ENCODE peak calls at places on chromosomes 3 and 15, in six cellular contexts. Q is foreskin keratinocyte, X is cardiac muscle cell, K is Caco-2, E is pancreas, G is heart left ventricle. P is an unnamed sample.
A peak's percentile ranks its signal among the peaks of the same experiment; 100 is the strongest.

GRCh38 chr3:49248828-49249227 is 28.2 kb downstream of the C3orf62 start:
- DNase-seq in Q (no peak), X (no peak), K (no peak), E (no peak), G (no peak), P (peak; percentile 57)

GRCh38 chr15:35458176-35458856 is 87.6 kb downstream of the DPH6 start:
- DNase-seq in Q (no peak), X (no peak), K (no peak), E (no peak), G (no peak), P (no peak)

GRCh38 chr3:11539218-11539617 is 104.5 kb downstream of the VGLL4 start:
- DNase-seq in Q (no peak), X (no peak), K (no peak), E (no peak), G (peak; percentile 14), P (no peak)

GRCh38 chr15:82549199-82549665 is 9.0 kb upstream of the RPS17 start:
- DNase-seq in Q (no peak), X (no peak), K (no peak), E (no peak), G (no peak), P (no peak)

GRCh38 chr3:110174908-110175307 is 837.6 kb upstream of the DPPA4 start:
- DNase-seq in Q (peak; percentile 3), X (no peak), K (no peak), E (no peak), G (no peak), P (no peak)

GRCh38 chr15:38144921-38145320 is 107.7 kb upstream of the SPRED1 start:
- DNase-seq in Q (no peak), X (no peak), K (no peak), E (no peak), G (no peak), P (no peak)

GRCh38 chr3:159804726-159805410 is 183.8 kb upstream of the IL12A start:
- DNase-seq in Q (no peak), X (peak; percentile 89), K (peak; percentile 84), E (no peak), G (no peak), P (peak; percentile 83)

GRCh38 chr3:25448750-25449684 is 21.0 kb downstream of the RARB start:
- DNase-seq in Q (no peak), X (peak; percentile 92), K (no peak), E (peak; percentile 84), G (peak; percentile 94), P (peak; percentile 92)

GRCh38 chr3:69205385-69205784 is 83.0 kb upstream of the LMOD3 start:
- DNase-seq in Q (no peak), X (no peak), K (no peak), E (no peak), G (no peak), P (no peak)

GRCh38 chr15:52528465-52529288 is at the start of gene MYO5A:
- DNase-seq in Q (no peak), X (peak; percentile 82), K (peak; percentile 49), E (peak; percentile 87), G (peak; percentile 87), P (peak; percentile 81)

GRCh38 chr3:49721165-49721860 is 1.8 kb upstream of the AMIGO3 start:
- DNase-seq in Q (no peak), X (no peak), K (peak; percentile 32), E (no peak), G (peak; percentile 43), P (peak; percentile 54)

GRCh38 chr15:72184165-72184811 is 13.3 kb downstream of the GRAMD2A start:
- DNase-seq in Q (no peak), X (peak; percentile 76), K (peak; percentile 47), E (no peak), G (no peak), P (no peak)

GRCh38 chr3:154023148-154023547 is 98.0 kb upstream of the ARHGEF26 start:
- DNase-seq in Q (peak; percentile 7), X (no peak), K (no peak), E (no peak), G (no peak), P (no peak)

GRCh38 chr3:177110308-177111254 is 86.7 kb downstream of the TBL1XR1 start:
- DNase-seq in Q (no peak), X (no peak), K (no peak), E (no peak), G (no peak), P (no peak)

GRCh38 chr3:30996467-30996866 is 102.0 kb upstream of the GADL1 start:
- DNase-seq in Q (no peak), X (no peak), K (no peak), E (no peak), G (no peak), P (no peak)

GRCh38 chr3:31285808-31286486 is 246.8 kb upstream of the STT3B start:
- DNase-seq in Q (no peak), X (no peak), K (no peak), E (no peak), G (no peak), P (no peak)

GRCh38 chr3:82281205-82281604 is 519.8 kb upstream of the GBE1 start:
- DNase-seq in Q (no peak), X (peak; percentile 64), K (no peak), E (no peak), G (no peak), P (no peak)

GRCh38 chr15:98304366-98304765 is 343.9 kb downstream of the ARRDC4 start:
- DNase-seq in Q (no peak), X (no peak), K (no peak), E (no peak), G (no peak), P (no peak)

GRCh38 chr3:9778518-9779129 is 8.9 kb upstream of the CAMK1 start:
- DNase-seq in Q (no peak), X (no peak), K (no peak), E (no peak), G (no peak), P (no peak)

GRCh38 chr3:9779721-9780450 is 10.1 kb upstream of the CAMK1 start:
- DNase-seq in Q (no peak), X (no peak), K (no peak), E (no peak), G (no peak), P (no peak)

GRCh38 chr3:9780451-9780797 is 10.7 kb upstream of the CAMK1 start:
- DNase-seq in Q (no peak), X (no peak), K (no peak), E (no peak), G (no peak), P (no peak)

GRCh38 chr3:9778102-9778501 is 8.4 kb upstream of the CAMK1 start:
- DNase-seq in Q (no peak), X (no peak), K (no peak), E (no peak), G (no peak), P (no peak)

DNA sequence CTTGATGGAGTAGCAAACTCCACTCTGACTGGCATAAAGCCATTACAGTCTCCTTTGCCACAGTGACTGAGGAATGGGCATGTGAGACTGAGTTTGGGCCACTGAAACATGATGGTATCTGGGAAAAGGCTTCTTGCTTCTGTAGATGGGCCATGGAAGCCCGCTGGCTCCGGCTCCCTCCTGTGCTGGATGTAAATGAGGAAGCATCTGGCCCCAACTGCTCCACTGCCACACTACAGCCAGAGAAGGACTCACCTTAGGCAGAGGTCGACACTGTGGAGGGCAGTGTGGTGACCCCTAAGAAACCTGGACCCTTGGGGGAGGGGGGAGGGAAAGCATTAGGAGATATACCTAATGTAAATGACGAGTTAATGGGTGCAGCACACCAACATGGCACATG is 9.4 kb upstream of the CAMK1 start:
- DNase-seq in Q (no peak), X (no peak), K (no peak), E (no peak), G (no peak), P (no peak)
- H3K4me1 ChIP-seq in Q (peaks cover 3% of the 10 kb centered on the region), X (no peaks in the 10 kb centered on the region), K (no peaks in the 10 kb centered on the region), E (no peaks in the 10 kb centered on the region), G (no peaks in the 10 kb centered on the region), P (peaks cover 3% of the 10 kb centered on the region)

GRCh38 chr15:45225506-45226273 is 26.3 kb upstream of the SLC28A2 start:
- DNase-seq in Q (no peak), X (no peak), K (no peak), E (no peak), G (no peak), P (no peak)
- TF ChIP-seq CTCF in Q (no peak), X (no peak), K (no peak), E (no peak), G (no peak), P (no peak)

GRCh38 chr15:23670970-23671369 is 16.1 kb downstream of the NDN start:
- DNase-seq in Q (no peak), X (no peak), K (no peak), E (no peak), G (no peak), P (no peak)
- H3K4me1 ChIP-seq in Q (no peaks in the 10 kb centered on the region), X (no peaks in the 10 kb centered on the region), K (no peaks in the 10 kb centered on the region), E (no peaks in the 10 kb centered on the region), G (no peaks in the 10 kb centered on the region), P (no peaks in the 10 kb centered on the region)

GRCh38 chr3:133573054-133573628 is 345 bp upstream of the CDV3 start:
- DNase-seq in Q (peak; percentile 99), X (peak; percentile 100), K (peak; percentile 100), E (peak; percentile 100), G (peak; percentile 100), P (peak; percentile 100)
- TF ChIP-seq CTCF in Q (peak; percentile 43), X (peak; percentile 13), K (peak; percentile 27), E (no peak), G (peak; percentile 30), P (no peak)

GRCh38 chr15:101207867-101208288 is 44.0 kb downstream of the CHSY1 start:
- DNase-seq in Q (peak; percentile 34), X (no peak), K (no peak), E (no peak), G (no peak), P (peak; percentile 74)
- H3K4me1 ChIP-seq in Q (peaks cover 21% of the 10 kb centered on the region), X (peaks cover 67% of the 10 kb centered on the region), K (peaks cover 8% of the 10 kb centered on the region), E (peaks cover 37% of the 10 kb centered on the region), G (peaks cover 15% of the 10 kb centered on the region), P (peaks cover 24% of the 10 kb centered on the region)

GRCh38 chr3:155417119-155417517 is 123.6 kb upstream of the STRIT1 start:
- DNase-seq in Q (no peak), X (no peak), K (no peak), E (no peak), G (no peak), P (no peak)

GRCh38 chr3:155418426-155418825 is 124.9 kb upstream of the STRIT1 start:
- DNase-seq in Q (no peak), X (peak; percentile 15), K (no peak), E (no peak), G (no peak), P (no peak)

GRCh38 chr3:155424041-155424605 is 130.6 kb upstream of the STRIT1 start:
- DNase-seq in Q (no peak), X (no peak), K (no peak), E (no peak), G (no peak), P (no peak)

GRCh38 chr3:155423526-155423925 is 130.0 kb upstream of the STRIT1 start:
- DNase-seq in Q (no peak), X (no peak), K (no peak), E (no peak), G (no peak), P (no peak)

DNA sequence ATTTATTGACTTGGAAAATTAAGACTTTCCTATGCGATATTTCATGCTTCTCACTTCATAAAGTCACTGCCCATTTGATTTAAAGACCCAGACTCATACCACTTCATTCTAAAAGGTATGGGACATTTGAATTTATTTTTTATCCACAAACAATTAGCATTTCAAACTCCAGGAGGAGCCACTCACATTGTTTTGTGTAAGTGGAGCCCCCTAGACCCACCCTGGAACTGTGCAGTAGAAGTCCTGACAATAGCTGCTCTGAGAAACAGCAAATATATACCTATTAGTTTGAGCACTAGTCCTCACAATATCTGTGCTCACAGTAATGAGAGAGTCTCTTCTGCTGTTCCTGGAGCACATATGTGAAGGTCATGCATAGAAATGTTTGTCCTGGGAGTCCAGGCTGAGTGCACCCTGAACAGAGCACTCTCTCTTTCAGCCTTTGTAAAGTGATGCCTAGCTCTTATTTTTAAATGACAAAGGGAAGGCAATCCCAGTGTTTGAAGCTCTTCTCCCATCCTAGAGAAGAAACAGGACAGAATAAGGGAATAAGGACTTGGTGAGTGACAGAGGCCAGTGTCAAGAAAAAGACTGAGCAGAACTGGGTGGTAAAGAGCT is 127.5 kb upstream of the STRIT1 start:
- DNase-seq in Q (no peak), X (peak; percentile 27), K (no peak), E (no peak), G (no peak), P (no peak)
- TF ChIP-seq CTCF in Q (no peak), X (no peak), K (peak; percentile 22), E (no peak), G (no peak), P (no peak)

P was measured in tibial artery.